ENCODE peak calls at places on chromosomes 7 and 10, in seven cellular contexts. One of them, this sample, is unnamed.
A peak's percentile ranks its signal among the peaks of the same experiment; 100 is the strongest.

GRCh38 chr7:152196391-152196790 is 170.9 kb downstream of the GALNT11 start:
- DNase-seq in neuronal stem cell: no peak
- DNase-seq in IMR-90: no peak
- DNase-seq in mesenchymal stem cell: no peak
- DNase-seq in H1: no peak
- DNase-seq in H9: no peak
- DNase-seq in trophoblast cell: no peak
- DNase-seq in this sample: no peak

GRCh38 chr7:80896856-80897598 is 21.8 kb downstream of the SEMA3C start:
- DNase-seq in neuronal stem cell: no peak
- DNase-seq in IMR-90: no peak
- DNase-seq in mesenchymal stem cell: no peak
- DNase-seq in H1: no peak
- DNase-seq in H9: no peak
- DNase-seq in trophoblast cell: no peak
- DNase-seq in this sample: no peak

GRCh38 chr10:22316286-22317120 is at the start of gene COMMD3:
- DNase-seq in neuronal stem cell: peak; percentile 90
- DNase-seq in IMR-90: peak; percentile 86
- DNase-seq in mesenchymal stem cell: peak; percentile 90
- DNase-seq in H1: peak; percentile 87
- DNase-seq in H9: peak; percentile 77
- DNase-seq in trophoblast cell: peak; percentile 85
- DNase-seq in this sample: peak; percentile 90

GRCh38 chr10:18140957-18141888 is 999 bp downstream of the CACNB2 start:
- DNase-seq in neuronal stem cell: no peak
- DNase-seq in IMR-90: no peak
- DNase-seq in mesenchymal stem cell: no peak
- DNase-seq in H1: peak; percentile 50
- DNase-seq in H9: peak; percentile 34
- DNase-seq in trophoblast cell: no peak
- DNase-seq in this sample: peak; percentile 63

GRCh38 chr7:24786941-24787340 is 29.7 kb upstream of the GSDME start:
- DNase-seq in neuronal stem cell: no peak
- DNase-seq in IMR-90: peak; percentile 99
- DNase-seq in mesenchymal stem cell: peak; percentile 88
- DNase-seq in H1: no peak
- DNase-seq in H9: no peak
- DNase-seq in trophoblast cell: peak; percentile 92
- DNase-seq in this sample: peak; percentile 16

GRCh38 chr7:69622014-69622818 is 23.9 kb downstream of the AUTS2 start:
- DNase-seq in neuronal stem cell: no peak
- DNase-seq in IMR-90: no peak
- DNase-seq in mesenchymal stem cell: no peak
- DNase-seq in H1: no peak
- DNase-seq in H9: no peak
- DNase-seq in trophoblast cell: no peak
- DNase-seq in this sample: peak; percentile 74

GRCh38 chr10:44966816-44967509 is 7.4 kb downstream of the RASSF4 start:
- DNase-seq in neuronal stem cell: no peak
- DNase-seq in IMR-90: no peak
- DNase-seq in mesenchymal stem cell: peak; percentile 39
- DNase-seq in H1: no peak
- DNase-seq in H9: peak; percentile 18
- DNase-seq in trophoblast cell: no peak
- DNase-seq in this sample: no peak

GRCh38 chr7:50534690-50535290 is 30.4 kb downstream of the DDC start:
- DNase-seq in neuronal stem cell: no peak
- DNase-seq in IMR-90: peak; percentile 100
- DNase-seq in mesenchymal stem cell: peak; percentile 99
- DNase-seq in H1: no peak
- DNase-seq in H9: peak; percentile 71
- DNase-seq in trophoblast cell: peak; percentile 88
- DNase-seq in this sample: peak; percentile 71

GRCh38 chr10:100998183-100998990 is 1.2 kb upstream of the LZTS2 start:
- DNase-seq in neuronal stem cell: no peak
- DNase-seq in IMR-90: peak; percentile 81
- DNase-seq in mesenchymal stem cell: peak; percentile 92
- DNase-seq in H1: peak; percentile 80
- DNase-seq in H9: peak; percentile 80
- DNase-seq in trophoblast cell: peak; percentile 56
- DNase-seq in this sample: peak; percentile 74

GRCh38 chr10:16776896-16777295 is 40.3 kb downstream of the RSU1 start:
- DNase-seq in neuronal stem cell: no peak
- DNase-seq in IMR-90: peak; percentile 23
- DNase-seq in mesenchymal stem cell: no peak
- DNase-seq in H1: no peak
- DNase-seq in H9: no peak
- DNase-seq in trophoblast cell: no peak
- DNase-seq in this sample: no peak

GRCh38 chr7:42932861-42933591 is 850 bp downstream of the MRPL32 start:
- DNase-seq in neuronal stem cell: peak; percentile 24
- DNase-seq in IMR-90: peak; percentile 26
- DNase-seq in mesenchymal stem cell: peak; percentile 56
- DNase-seq in H1: no peak
- DNase-seq in H9: no peak
- DNase-seq in trophoblast cell: no peak
- DNase-seq in this sample: peak; percentile 63

GRCh38 chr10:86770412-86770960 is 14.1 kb downstream of the BMPR1A start:
- DNase-seq in neuronal stem cell: no peak
- DNase-seq in IMR-90: no peak
- DNase-seq in mesenchymal stem cell: no peak
- DNase-seq in H1: no peak
- DNase-seq in H9: no peak
- DNase-seq in trophoblast cell: no peak
- DNase-seq in this sample: peak; percentile 54

GRCh38 chr10:88313897-88314296 is 269.2 kb downstream of the RNLS start:
- DNase-seq in neuronal stem cell: no peak
- DNase-seq in IMR-90: no peak
- DNase-seq in mesenchymal stem cell: no peak
- DNase-seq in H1: no peak
- DNase-seq in H9: no peak
- DNase-seq in trophoblast cell: no peak
- DNase-seq in this sample: no peak

GRCh38 chr7:158555034-158555520 is 32.5 kb downstream of the PTPRN2 start:
- DNase-seq in neuronal stem cell: no peak
- DNase-seq in IMR-90: no peak
- DNase-seq in mesenchymal stem cell: no peak
- DNase-seq in H1: no peak
- DNase-seq in H9: no peak
- DNase-seq in trophoblast cell: no peak
- DNase-seq in this sample: no peak

GRCh38 chr10:104559935-104560334 is 81.2 kb upstream of the SORCS3 start:
- DNase-seq in neuronal stem cell: no peak
- DNase-seq in IMR-90: no peak
- DNase-seq in mesenchymal stem cell: no peak
- DNase-seq in H1: no peak
- DNase-seq in H9: no peak
- DNase-seq in trophoblast cell: no peak
- DNase-seq in this sample: no peak

GRCh38 chr10:123665371-123666286 is 526 bp upstream of the GPR26 start:
- DNase-seq in neuronal stem cell: no peak
- DNase-seq in IMR-90: no peak
- DNase-seq in mesenchymal stem cell: no peak
- DNase-seq in H1: no peak
- DNase-seq in H9: no peak
- DNase-seq in trophoblast cell: no peak
- DNase-seq in this sample: no peak

GRCh38 chr7:131293018-131293417 is 34.7 kb upstream of the MKLN1 start:
- DNase-seq in neuronal stem cell: no peak
- DNase-seq in IMR-90: peak; percentile 76
- DNase-seq in mesenchymal stem cell: peak; percentile 16
- DNase-seq in H1: no peak
- DNase-seq in H9: no peak
- DNase-seq in trophoblast cell: no peak
- DNase-seq in this sample: no peak

GRCh38 chr10:71888623-71889387 is 37.8 kb upstream of the PSAP start:
- DNase-seq in neuronal stem cell: peak; percentile 23
- DNase-seq in IMR-90: peak; percentile 77
- DNase-seq in mesenchymal stem cell: peak; percentile 85
- DNase-seq in H1: peak; percentile 75
- DNase-seq in H9: peak; percentile 57
- DNase-seq in trophoblast cell: peak; percentile 70
- DNase-seq in this sample: peak; percentile 49

GRCh38 chr7:7882888-7883287 is 85.7 kb upstream of the GLCCI1 start:
- DNase-seq in neuronal stem cell: no peak
- DNase-seq in IMR-90: no peak
- DNase-seq in mesenchymal stem cell: no peak
- DNase-seq in H1: no peak
- DNase-seq in H9: no peak
- DNase-seq in trophoblast cell: no peak
- DNase-seq in this sample: no peak
- H3K4ac ChIP-seq in neuronal stem cell: no peak overlapping the region
- H3K4ac ChIP-seq in IMR-90: no peak overlapping the region
- H3K4ac ChIP-seq in mesenchymal stem cell: no peak overlapping the region
- H3K4ac ChIP-seq in H1: no peak overlapping the region
- H3K4ac ChIP-seq in H9: no peak overlapping the region
- H3K4ac ChIP-seq in trophoblast cell: no peak overlapping the region
- H3K4ac ChIP-seq in this sample: no peak overlapping the region

GRCh38 chr7:156176039-156176438 is 363.8 kb upstream of the SHH start:
- DNase-seq in neuronal stem cell: no peak
- DNase-seq in IMR-90: no peak
- DNase-seq in mesenchymal stem cell: no peak
- DNase-seq in H1: no peak
- DNase-seq in H9: no peak
- DNase-seq in trophoblast cell: no peak
- DNase-seq in this sample: no peak

GRCh38 chr7:156173346-156173745 is 361.1 kb upstream of the SHH start:
- DNase-seq in neuronal stem cell: no peak
- DNase-seq in IMR-90: no peak
- DNase-seq in mesenchymal stem cell: no peak
- DNase-seq in H1: no peak
- DNase-seq in H9: no peak
- DNase-seq in trophoblast cell: no peak
- DNase-seq in this sample: no peak

GRCh38 chr7:156174428-156174827 is 362.2 kb upstream of the SHH start:
- DNase-seq in neuronal stem cell: no peak
- DNase-seq in IMR-90: no peak
- DNase-seq in mesenchymal stem cell: no peak
- DNase-seq in H1: no peak
- DNase-seq in H9: no peak
- DNase-seq in trophoblast cell: no peak
- DNase-seq in this sample: no peak

GRCh38 chr7:156173748-156174353 is 361.6 kb upstream of the SHH start:
- DNase-seq in neuronal stem cell: no peak
- DNase-seq in IMR-90: no peak
- DNase-seq in mesenchymal stem cell: no peak
- DNase-seq in H1: no peak
- DNase-seq in H9: no peak
- DNase-seq in trophoblast cell: no peak
- DNase-seq in this sample: no peak

DNA sequence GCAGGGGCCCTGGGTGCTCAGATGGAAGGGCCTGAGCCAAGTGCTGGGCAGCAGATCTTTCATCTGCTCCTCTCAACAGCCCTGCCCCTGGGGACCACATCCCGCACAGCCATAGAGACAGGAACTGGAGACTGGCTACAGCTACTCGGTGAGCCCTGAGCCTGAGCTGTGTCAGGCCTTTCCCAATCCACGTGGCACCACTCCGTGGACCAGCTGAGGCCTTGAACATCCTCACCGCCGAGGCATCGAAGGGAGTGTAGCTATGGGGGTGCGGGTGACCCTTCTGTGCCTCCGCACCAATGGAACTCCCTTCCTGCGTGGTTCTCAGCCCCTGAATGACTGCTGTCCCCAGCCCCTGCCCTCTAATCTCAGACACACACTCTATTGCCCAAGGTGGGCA is 362.7 kb upstream of the SHH start:
- DNase-seq in neuronal stem cell: no peak
- DNase-seq in IMR-90: no peak
- DNase-seq in mesenchymal stem cell: no peak
- DNase-seq in H1: no peak
- DNase-seq in H9: no peak
- DNase-seq in trophoblast cell: no peak
- DNase-seq in this sample: no peak
- H3K27me3 ChIP-seq in neuronal stem cell: no peaks in the 10 kb centered on the region
- H3K27me3 ChIP-seq in IMR-90: no peaks in the 10 kb centered on the region
- H3K27me3 ChIP-seq in mesenchymal stem cell: no peaks in the 10 kb centered on the region
- H3K27me3 ChIP-seq in H1: no peaks in the 10 kb centered on the region
- H3K27me3 ChIP-seq in H9: no peaks in the 10 kb centered on the region
- H3K27me3 ChIP-seq in trophoblast cell: no peaks in the 10 kb centered on the region
- H3K27me3 ChIP-seq in this sample: no peaks in the 10 kb centered on the region

GRCh38 chr7:6169805-6170520 is 102.5 kb downstream of the CYTH3 start:
- DNase-seq in neuronal stem cell: no peak
- DNase-seq in IMR-90: no peak
- DNase-seq in mesenchymal stem cell: no peak
- DNase-seq in H1: no peak
- DNase-seq in H9: no peak
- DNase-seq in trophoblast cell: no peak
- DNase-seq in this sample: no peak

GRCh38 chr7:6170571-6171531 is 101.6 kb downstream of the CYTH3 start:
- DNase-seq in neuronal stem cell: no peak
- DNase-seq in IMR-90: no peak
- DNase-seq in mesenchymal stem cell: no peak
- DNase-seq in H1: no peak
- DNase-seq in H9: no peak
- DNase-seq in trophoblast cell: no peak
- DNase-seq in this sample: no peak

GRCh38 chr7:6172331-6173295 is 99.8 kb downstream of the CYTH3 start:
- DNase-seq in neuronal stem cell: no peak
- DNase-seq in IMR-90: peak; percentile 59
- DNase-seq in mesenchymal stem cell: no peak
- DNase-seq in H1: no peak
- DNase-seq in H9: no peak
- DNase-seq in trophoblast cell: peak; percentile 93
- DNase-seq in this sample: no peak

GRCh38 chr7:6168469-6168868 is 104.0 kb downstream of the CYTH3 start:
- DNase-seq in neuronal stem cell: no peak
- DNase-seq in IMR-90: no peak
- DNase-seq in mesenchymal stem cell: no peak
- DNase-seq in H1: no peak
- DNase-seq in H9: no peak
- DNase-seq in trophoblast cell: no peak
- DNase-seq in this sample: no peak

GRCh38 chr7:6171532-6172330 is 100.7 kb downstream of the CYTH3 start:
- DNase-seq in neuronal stem cell: peak; percentile 30
- DNase-seq in IMR-90: no peak
- DNase-seq in mesenchymal stem cell: no peak
- DNase-seq in H1: peak; percentile 83
- DNase-seq in H9: peak; percentile 89
- DNase-seq in trophoblast cell: no peak
- DNase-seq in this sample: peak; percentile 72
- H3K4ac ChIP-seq in neuronal stem cell: no peak overlapping the region
- H3K4ac ChIP-seq in IMR-90: no peak overlapping the region
- H3K4ac ChIP-seq in mesenchymal stem cell: no peak overlapping the region
- H3K4ac ChIP-seq in H1: no peak overlapping the region
- H3K4ac ChIP-seq in H9: no peak overlapping the region
- H3K4ac ChIP-seq in trophoblast cell: no peak overlapping the region
- H3K4ac ChIP-seq in this sample: no peak overlapping the region

DNA sequence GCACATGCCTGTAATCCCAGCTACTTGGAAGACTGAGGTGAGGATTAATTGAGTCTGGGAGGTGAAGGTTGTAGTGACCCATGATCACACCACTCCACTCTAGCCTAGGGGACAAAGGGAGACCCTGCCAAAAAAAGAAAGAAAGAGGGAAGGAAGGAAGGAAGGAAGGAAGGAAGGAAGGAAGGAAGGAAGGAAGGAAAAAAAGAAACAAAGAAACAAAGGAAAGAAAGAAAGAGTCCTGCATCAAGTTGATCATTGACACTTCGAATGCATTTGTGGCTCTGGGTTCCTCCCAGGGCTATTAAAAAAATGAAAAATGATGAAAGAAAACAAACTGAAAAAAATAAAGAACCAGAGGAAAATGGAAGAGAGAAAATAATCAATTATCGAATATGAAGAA is 3.9 kb upstream of the PRRT4 start:
- DNase-seq in neuronal stem cell: no peak
- DNase-seq in IMR-90: no peak
- DNase-seq in mesenchymal stem cell: no peak
- DNase-seq in H1: no peak
- DNase-seq in H9: no peak
- DNase-seq in trophoblast cell: no peak
- DNase-seq in this sample: no peak
- H3K27me3 ChIP-seq in neuronal stem cell: peaks cover 5% of the 10 kb centered on the region
- H3K27me3 ChIP-seq in IMR-90: peaks cover 58% of the 10 kb centered on the region
- H3K27me3 ChIP-seq in mesenchymal stem cell: peaks cover 58% of the 10 kb centered on the region
- H3K27me3 ChIP-seq in H1: peaks cover 34% of the 10 kb centered on the region
- H3K27me3 ChIP-seq in H9: peaks cover 34% of the 10 kb centered on the region
- H3K27me3 ChIP-seq in trophoblast cell: no peaks in the 10 kb centered on the region
- H3K27me3 ChIP-seq in this sample: peaks cover 32% of the 10 kb centered on the region